ENCODE peak calls at places on chromosomes 1 and 21, in four cellular contexts. L is posterior cingulate gyrus; G is body of pancreas; A is natural killer cell treated with Interleukin-12 subunit alpha and Interleukin-12 subunit beta and Interleukin-15 and Interleukin-18, amount 100 ng/mL, for 72 hours. J is an unnamed sample.

GRCh38 chr1:8384577-8384976 is 66.7 kb downstream of the SLC45A1 start:
- DNase-seq in G (no peak), L (no peak), A (no peak), J (no peak)

GRCh38 chr1:94047914-94048313 is 73.0 kb downstream of the ABCA4 start:
- DNase-seq in A (no peak), L (no peak), G (no peak), J (no peak)

GRCh38 chr1:169484107-169484506 is 1.6 kb downstream of the SLC19A2 start:
- DNase-seq in L (no peak), G (no peak), A (no peak), J (no peak)

GRCh38 chr1:23019851-23020625 is 770 bp downstream of the KDM1A start:
- DNase-seq in G (peak), A (no peak), L (no peak), J (peak)

GRCh38 chr21:36756527-36756926 is 57.6 kb downstream of the SIM2 start:
- DNase-seq in L (no peak), G (no peak), A (no peak), J (no peak)

GRCh38 chr1:39413902-39414528 is 77.4 kb upstream of the BMP8A start:
- DNase-seq in L (no peak), G (no peak), A (no peak), J (no peak)

GRCh38 chr1:6082430-6082971 is 36.8 kb downstream of the KCNAB2 start:
- DNase-seq in G (no peak), L (no peak), A (no peak), J (peak)

GRCh38 chr1:243723458-243724043 is 126.5 kb downstream of the AKT3 start:
- DNase-seq in L (no peak), A (no peak), G (no peak), J (no peak)

GRCh38 chr1:38964140-38964548 is 22.5 kb upstream of the RHBDL2 start:
- DNase-seq in A (no peak), L (no peak), G (no peak), J (no peak)

GRCh38 chr1:151990856-151991198 is 2.8 kb downstream of the S100A10 start:
- DNase-seq in A (no peak), G (peak), L (no peak), J (peak)

GRCh38 chr21:41636636-41637625 is 129.0 kb upstream of the TMPRSS2 start:
- DNase-seq in G (no peak), A (peak), L (no peak), J (no peak)

GRCh38 chr1:247373721-247374141 is 42.1 kb upstream of the ZNF496 start:
- DNase-seq in A (no peak), G (peak), L (no peak), J (peak)

GRCh38 chr1:179883040-179883501 is 986 bp downstream of the TOR1AIP1 start:
- DNase-seq in L (no peak), G (no peak), A (no peak), J (no peak)

GRCh38 chr1:57470028-57470427 is 46.2 kb upstream of the DAB1 start:
- DNase-seq in G (no peak), A (no peak), L (no peak), J (no peak)

GRCh38 chr1:42340093-42340492 is 5.1 kb upstream of the FOXJ3 start:
- DNase-seq in L (no peak), A (no peak), G (peak), J (no peak)

GRCh38 chr1:150973258-150973825 is 1.3 kb downstream of the CERS2 start:
- DNase-seq in L (no peak), G (peak), A (no peak), J (peak)

GRCh38 chr1:207868769-207869721 is 41.9 kb downstream of the CD34 start:
- DNase-seq in A (peak), L (peak), G (peak), J (peak)

GRCh38 chr21:27772816-27773215 is 805.9 kb upstream of the ADAMTS5 start:
- DNase-seq in L (no peak), G (no peak), A (no peak), J (no peak)

GRCh38 chr21:42161401-42161956 is 57.5 kb upstream of the ABCG1 start:
- DNase-seq in A (no peak), G (no peak), L (no peak), J (no peak)

GRCh38 chr1:219917851-219918466 is 10.4 kb downstream of the SLC30A10 start:
- DNase-seq in G (no peak), A (no peak), L (no peak), J (no peak)

GRCh38 chr1:54125671-54126070 is 27.1 kb downstream of the CDCP2 start:
- DNase-seq in G (peak), A (no peak), L (no peak), J (peak)

GRCh38 chr21:45982758-45983731 is 1.5 kb downstream of the COL6A1 start:
- DNase-seq in A (peak), L (peak), G (no peak), J (no peak)

GRCh38 chr1:156842618-156843300 is 16.2 kb downstream of the INSRR start:
- DNase-seq in L (no peak), G (no peak), A (no peak), J (no peak)

GRCh38 chr1:46422261-46422871 is 28.2 kb downstream of the FAAH start:
- DNase-seq in G (no peak), A (no peak), L (no peak), J (no peak)

GRCh38 chr1:235996048-235996785 is 68.7 kb downstream of the NID1 start:
- DNase-seq in G (no peak), L (no peak), A (no peak), J (no peak)

GRCh38 chr1:204155881-204156280 is 4.0 kb upstream of the ETNK2 start:
- DNase-seq in G (no peak), L (no peak), A (no peak), J (no peak)

GRCh38 chr1:201602413-201603265 is 63.7 kb downstream of the NAV1 start:
- DNase-seq in L (no peak), A (no peak), G (peak), J (no peak)

GRCh38 chr1:207867136-207868081 is 43.5 kb downstream of the CD34 start:
- DNase-seq in A (no peak), L (peak), G (no peak), J (peak)

GRCh38 chr1:16970132-16970910 is 10.1 kb downstream of the MFAP2 start:
- DNase-seq in A (no peak), L (no peak), G (no peak), J (no peak)

GRCh38 chr1:24705260-24706073 is 39.8 kb upstream of the CLIC4 start:
- DNase-seq in L (peak), G (peak), A (no peak), J (peak)

GRCh38 chr21:26405735-26406361 is 167.2 kb downstream of the CYYR1 start:
- DNase-seq in G (no peak), A (no peak), L (no peak), J (no peak)

GRCh38 chr21:37797403-37797802 is 118.9 kb downstream of the KCNJ6 start:
- DNase-seq in A (no peak), G (no peak), L (no peak), J (no peak)

GRCh38 chr21:40227111-40227510 is 359.9 kb downstream of the PCP4 start:
- DNase-seq in A (no peak), L (no peak), G (no peak), J (no peak)

GRCh38 chr21:26715878-26716506 is 129.2 kb downstream of the ADAMTS1 start:
- DNase-seq in L (no peak), G (peak), A (no peak), J (peak)

GRCh38 chr1:62012821-62013220 is 181.8 kb upstream of the L1TD1 start:
- DNase-seq in A (no peak), L (no peak), G (peak), J (peak)

GRCh38 chr1:61192666-61193325 is 110.4 kb downstream of the NFIA start:
- DNase-seq in A (no peak), L (no peak), G (no peak), J (no peak)

GRCh38 chr1:43305926-43306687 is 5.3 kb downstream of the TIE1 start:
- DNase-seq in A (no peak), G (no peak), L (no peak), J (no peak)

J was measured in testis.